ENCODE peak calls at places on chromosome 6, in four cellular contexts. X is fibroblast of lung, C is small intestine, V is SK-N-MC. S is an unnamed sample.

GRCh38 chr6:116265081-116265829 is 11.4 kb upstream of the TSPYL4 start:
- DNase-seq in X (no peak), C (peak; percentile 28), V (no peak), S (peak; percentile 50)

GRCh38 chr6:11869656-11870340 is 91.2 kb upstream of the ADTRP start:
- DNase-seq in X (peak; percentile 96), C (no peak), V (no peak), S (peak; percentile 52)

GRCh38 chr6:96812077-96812703 is 25.1 kb downstream of the GPR63 start:
- DNase-seq in X (peak; percentile 34), C (no peak), V (peak; percentile 34), S (no peak)

GRCh38 chr6:125558451-125558850 is 191.0 kb upstream of the HEY2 start:
- DNase-seq in X (no peak), C (no peak), V (no peak), S (no peak)

GRCh38 chr6:610882-611281 is 46.0 kb downstream of the HUS1B start:
- DNase-seq in X (peak; percentile 9), C (no peak), V (no peak), S (no peak)

GRCh38 chr6:152635949-152636674 is 1.1 kb downstream of the SYNE1 start:
- DNase-seq in X (peak; percentile 21), C (no peak), V (no peak), S (peak; percentile 27)

GRCh38 chr6:100568255-100568654 is 103.5 kb upstream of the SIM1 start:
- DNase-seq in X (no peak), C (no peak), V (no peak), S (no peak)

GRCh38 chr6:98831057-98832031 is 3.0 kb upstream of the POU3F2 start:
- DNase-seq in X (no peak), C (no peak), V (no peak), S (no peak)

GRCh38 chr6:107458687-107459282 is 579 bp downstream of the PDSS2 start:
- DNase-seq in X (peak; percentile 13), C (peak; percentile 19), V (no peak), S (peak; percentile 22)

GRCh38 chr6:76682842-76683241 is 610.4 kb upstream of the IMPG1 start:
- DNase-seq in X (peak; percentile 12), C (peak; percentile 27), V (no peak), S (no peak)

GRCh38 chr6:150204705-150205472 is 62.0 kb downstream of the PPP1R14C start:
- DNase-seq in X (no peak), C (peak; percentile 62), V (no peak), S (peak; percentile 44)

GRCh38 chr6:163179061-163179460 is 235.5 kb upstream of the QKI start:
- DNase-seq in X (no peak), C (no peak), V (no peak), S (no peak)

GRCh38 chr6:75893058-75893775 is 144.2 kb downstream of the MYO6 start:
- DNase-seq in X (peak; percentile 90), C (peak; percentile 32), V (peak; percentile 81), S (no peak)

GRCh38 chr6:39361657-39362486 is 39.4 kb upstream of the KCNK16 start:
- DNase-seq in X (peak; percentile 67), C (peak; percentile 66), V (no peak), S (peak; percentile 49)
- H3K4me3 ChIP-seq in X (no peak overlapping the region), C (no peak overlapping the region), V (no peak overlapping the region), S (no peak overlapping the region)

GRCh38 chr6:89942601-89943000 is 48.3 kb downstream of the GJA10 start:
- DNase-seq in X (no peak), C (no peak), V (no peak), S (no peak)

GRCh38 chr6:89941031-89941775 is 46.9 kb downstream of the GJA10 start:
- DNase-seq in X (peak; percentile 57), C (no peak), V (no peak), S (no peak)

GRCh38 chr6:89939144-89939543 is 44.9 kb downstream of the GJA10 start:
- DNase-seq in X (no peak), C (no peak), V (no peak), S (no peak)

GRCh38 chr6:89941847-89942497 is 47.7 kb downstream of the GJA10 start:
- DNase-seq in X (no peak), C (no peak), V (no peak), S (no peak)

DNA sequence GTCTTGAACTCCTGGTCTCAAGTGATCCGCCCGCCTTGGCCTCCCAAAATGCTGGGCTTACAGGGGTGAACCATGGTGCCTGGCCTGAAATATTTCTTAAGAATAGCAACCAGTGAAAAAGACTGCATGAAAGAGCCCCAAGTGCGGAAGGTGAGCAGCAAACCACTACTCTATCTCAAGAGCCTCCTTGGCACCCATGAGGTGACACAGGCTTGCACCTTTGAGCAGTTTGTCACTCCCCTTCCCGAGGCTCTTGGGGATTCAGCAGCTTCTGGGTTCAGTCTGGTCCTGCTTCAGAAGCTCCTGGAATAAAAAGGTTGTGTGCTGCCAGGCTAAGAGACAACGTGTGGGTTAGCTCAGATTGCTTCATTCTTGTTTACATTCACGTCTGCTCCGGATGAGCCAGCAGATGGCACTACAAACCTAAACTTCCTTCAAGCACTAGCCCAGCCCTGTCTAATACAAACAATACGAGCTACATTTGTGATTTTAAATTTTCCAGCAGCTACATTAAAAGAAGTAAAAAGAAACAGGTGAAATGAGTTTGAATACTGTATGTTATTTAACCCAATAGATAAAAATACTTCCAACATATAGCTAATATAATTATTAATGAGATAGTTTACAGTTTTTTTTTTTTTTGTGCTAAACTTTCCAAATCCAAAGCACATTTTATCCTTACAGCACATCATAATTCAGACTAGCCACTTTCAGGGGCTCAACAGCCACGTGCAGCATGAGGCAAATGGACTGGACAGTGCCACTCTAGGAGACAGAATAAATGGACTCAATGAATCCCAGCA is 46.2 kb downstream of the GJA10 start:
- DNase-seq in X (peak; percentile 92), C (peak; percentile 75), V (peak; percentile 57), S (peak; percentile 37)
- H3K27ac ChIP-seq in X (no peak overlapping the region), C (no peak overlapping the region), V (no peak overlapping the region), S (no peak overlapping the region)

GRCh38 chr6:44649365-44650025 is 262.0 kb downstream of the CDC5L start:
- DNase-seq in X (peak; percentile 78), C (no peak), V (no peak), S (no peak)
- H3K4me3 ChIP-seq in X (no peak overlapping the region), C (no peak overlapping the region), V (no peak overlapping the region), S (no peak overlapping the region)

GRCh38 chr6:169654590-169655391 is 47.0 kb downstream of the WDR27 start:
- DNase-seq in X (peak; percentile 73), C (peak; percentile 81), V (no peak), S (peak; percentile 66)
- H3K27ac ChIP-seq in X (peak overlapping the region; percentile 52), C (peak overlapping the region; percentile 68), V (no peak overlapping the region), S (peak overlapping the region; percentile 79)

DNA sequence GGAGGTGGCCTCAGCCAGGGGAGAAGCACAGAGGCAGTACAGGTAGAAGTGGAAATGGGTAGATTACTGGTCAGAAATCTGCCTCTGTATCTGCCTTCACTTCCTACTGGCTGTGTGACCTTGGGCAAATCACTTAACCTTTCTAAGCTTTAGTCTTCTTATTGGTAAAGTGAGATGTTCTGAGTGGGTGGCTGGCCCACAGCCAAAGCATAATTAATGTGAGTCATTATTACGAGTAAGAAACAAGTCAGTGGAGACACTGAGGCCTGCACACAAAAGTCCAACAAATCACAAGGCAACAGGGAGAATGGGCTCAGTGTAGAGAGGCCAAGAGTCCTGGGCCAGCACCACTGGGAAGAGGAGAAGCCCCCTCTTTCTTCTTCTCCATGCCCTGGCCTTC is 39.1 kb downstream of the NRN1 start:
- DNase-seq in X (no peak), C (no peak), V (no peak), S (no peak)
- H3K4me3 ChIP-seq in X (no peak overlapping the region), C (no peak overlapping the region), V (no peak overlapping the region), S (no peak overlapping the region)

GRCh38 chr6:168093071-168093505 is 14.1 kb upstream of the FRMD1 start:
- DNase-seq in X (no peak), C (peak; percentile 49), V (no peak), S (peak; percentile 12)

GRCh38 chr6:168090706-168091105 is 11.7 kb upstream of the FRMD1 start:
- DNase-seq in X (no peak), C (no peak), V (no peak), S (no peak)

GRCh38 chr6:168093634-168094033 is 14.6 kb upstream of the FRMD1 start:
- DNase-seq in X (no peak), C (no peak), V (no peak), S (peak; percentile 8)

GRCh38 chr6:168091381-168092264 is 12.6 kb upstream of the FRMD1 start:
- DNase-seq in X (no peak), C (no peak), V (no peak), S (no peak)

GRCh38 chr6:168092541-168092940 is 13.5 kb upstream of the FRMD1 start:
- DNase-seq in X (no peak), C (no peak), V (no peak), S (no peak)
- H3K27ac ChIP-seq in X (no peak overlapping the region), C (no peak overlapping the region), V (no peak overlapping the region), S (no peak overlapping the region)